ENCODE peak calls at places on chromosomes 2 and 18, in ten cellular contexts. One of them, this sample, is unnamed.

GRCh38 chr18:13641551-13642439 is 84.6 kb downstream of the FAM210A start:
- DNase-seq in NCI-H345: no peak
- DNase-seq in ACHN: no peak
- DNase-seq in AG04449: no peak
- DNase-seq in NCI-H2171: no peak
- DNase-seq in CD4-positive, alpha-beta T cell: no peak
- DNase-seq in HT-29: no peak
- DNase-seq in transverse colon: no peak
- DNase-seq in right cardiac atrium: peak; percentile 75
- DNase-seq in T-cell: no peak
- DNase-seq in this sample: peak; percentile 23

GRCh38 chr2:207253946-207254345 is 88.2 kb upstream of the KLF7 start:
- DNase-seq in NCI-H345: no peak
- DNase-seq in ACHN: peak; percentile 37
- DNase-seq in AG04449: peak; percentile 92
- DNase-seq in NCI-H2171: no peak
- DNase-seq in CD4-positive, alpha-beta T cell: no peak
- DNase-seq in HT-29: no peak
- DNase-seq in transverse colon: no peak
- DNase-seq in right cardiac atrium: no peak
- DNase-seq in T-cell: no peak
- DNase-seq in this sample: no peak

GRCh38 chr18:10927290-10927979 is 221.9 kb downstream of the PIEZO2 start:
- DNase-seq in NCI-H345: no peak
- DNase-seq in ACHN: no peak
- DNase-seq in AG04449: no peak
- DNase-seq in NCI-H2171: no peak
- DNase-seq in CD4-positive, alpha-beta T cell: no peak
- DNase-seq in HT-29: no peak
- DNase-seq in transverse colon: no peak
- DNase-seq in right cardiac atrium: peak; percentile 31
- DNase-seq in T-cell: no peak
- DNase-seq in this sample: peak; percentile 18

GRCh38 chr2:233926806-233927205 is 9.6 kb downstream of the TRPM8 start:
- DNase-seq in NCI-H345: no peak
- DNase-seq in ACHN: no peak
- DNase-seq in AG04449: no peak
- DNase-seq in NCI-H2171: no peak
- DNase-seq in CD4-positive, alpha-beta T cell: no peak
- DNase-seq in HT-29: no peak
- DNase-seq in transverse colon: no peak
- DNase-seq in right cardiac atrium: no peak
- DNase-seq in T-cell: no peak
- DNase-seq in this sample: no peak

GRCh38 chr18:23357992-23358594 is 95.0 kb upstream of the RIOK3 start:
- DNase-seq in NCI-H345: no peak
- DNase-seq in ACHN: no peak
- DNase-seq in AG04449: no peak
- DNase-seq in NCI-H2171: no peak
- DNase-seq in CD4-positive, alpha-beta T cell: no peak
- DNase-seq in HT-29: no peak
- DNase-seq in transverse colon: peak; percentile 22
- DNase-seq in right cardiac atrium: peak; percentile 80
- DNase-seq in T-cell: no peak
- DNase-seq in this sample: peak; percentile 59

GRCh38 chr18:46387426-46388131 is 269.4 kb downstream of the LOXHD1 start:
- DNase-seq in NCI-H345: no peak
- DNase-seq in ACHN: peak; percentile 77
- DNase-seq in AG04449: no peak
- DNase-seq in NCI-H2171: no peak
- DNase-seq in CD4-positive, alpha-beta T cell: no peak
- DNase-seq in HT-29: no peak
- DNase-seq in transverse colon: no peak
- DNase-seq in right cardiac atrium: no peak
- DNase-seq in T-cell: no peak
- DNase-seq in this sample: no peak

GRCh38 chr2:217837001-217837491 is 165.7 kb downstream of the TNS1 start:
- DNase-seq in NCI-H345: peak; percentile 41
- DNase-seq in ACHN: no peak
- DNase-seq in AG04449: no peak
- DNase-seq in NCI-H2171: no peak
- DNase-seq in CD4-positive, alpha-beta T cell: no peak
- DNase-seq in HT-29: peak; percentile 60
- DNase-seq in transverse colon: peak; percentile 71
- DNase-seq in right cardiac atrium: peak; percentile 89
- DNase-seq in T-cell: no peak
- DNase-seq in this sample: peak; percentile 39

GRCh38 chr2:171688129-171688465 is 828 bp downstream of the DYNC1I2 start:
- DNase-seq in NCI-H345: peak; percentile 25
- DNase-seq in ACHN: no peak
- DNase-seq in AG04449: no peak
- DNase-seq in NCI-H2171: no peak
- DNase-seq in CD4-positive, alpha-beta T cell: no peak
- DNase-seq in HT-29: peak; percentile 28
- DNase-seq in transverse colon: no peak
- DNase-seq in right cardiac atrium: no peak
- DNase-seq in T-cell: no peak
- DNase-seq in this sample: no peak

GRCh38 chr18:47531759-47532158 is 280.3 kb upstream of the SKOR2 start:
- DNase-seq in NCI-H345: no peak
- DNase-seq in ACHN: no peak
- DNase-seq in AG04449: no peak
- DNase-seq in NCI-H2171: no peak
- DNase-seq in CD4-positive, alpha-beta T cell: no peak
- DNase-seq in HT-29: no peak
- DNase-seq in transverse colon: no peak
- DNase-seq in right cardiac atrium: no peak
- DNase-seq in T-cell: no peak
- DNase-seq in this sample: no peak

GRCh38 chr18:32549248-32549842 is 78.7 kb upstream of the GAREM1 start:
- DNase-seq in NCI-H345: peak; percentile 70
- DNase-seq in ACHN: peak; percentile 35
- DNase-seq in AG04449: no peak
- DNase-seq in NCI-H2171: peak; percentile 68
- DNase-seq in CD4-positive, alpha-beta T cell: peak; percentile 25
- DNase-seq in HT-29: peak; percentile 68
- DNase-seq in transverse colon: peak; percentile 65
- DNase-seq in right cardiac atrium: peak; percentile 20
- DNase-seq in T-cell: peak; percentile 36
- DNase-seq in this sample: peak; percentile 65

GRCh38 chr2:64329848-64330247 is 124.1 kb upstream of the LGALSL start:
- DNase-seq in NCI-H345: no peak
- DNase-seq in ACHN: no peak
- DNase-seq in AG04449: no peak
- DNase-seq in NCI-H2171: no peak
- DNase-seq in CD4-positive, alpha-beta T cell: no peak
- DNase-seq in HT-29: peak; percentile 92
- DNase-seq in transverse colon: peak; percentile 70
- DNase-seq in right cardiac atrium: peak; percentile 55
- DNase-seq in T-cell: no peak
- DNase-seq in this sample: no peak

GRCh38 chr2:202671317-202672035 is 36.7 kb downstream of the FAM117B start:
- DNase-seq in NCI-H345: no peak
- DNase-seq in ACHN: no peak
- DNase-seq in AG04449: no peak
- DNase-seq in NCI-H2171: no peak
- DNase-seq in CD4-positive, alpha-beta T cell: no peak
- DNase-seq in HT-29: no peak
- DNase-seq in transverse colon: no peak
- DNase-seq in right cardiac atrium: no peak
- DNase-seq in T-cell: no peak
- DNase-seq in this sample: peak; percentile 25

GRCh38 chr2:226234187-226234586 is 565.4 kb downstream of the IRS1 start:
- DNase-seq in NCI-H345: no peak
- DNase-seq in ACHN: no peak
- DNase-seq in AG04449: no peak
- DNase-seq in NCI-H2171: no peak
- DNase-seq in CD4-positive, alpha-beta T cell: no peak
- DNase-seq in HT-29: no peak
- DNase-seq in transverse colon: no peak
- DNase-seq in right cardiac atrium: no peak
- DNase-seq in T-cell: no peak
- DNase-seq in this sample: no peak

GRCh38 chr18:54961868-54962267 is 2.6 kb upstream of the CCDC68 start:
- DNase-seq in NCI-H345: no peak
- DNase-seq in ACHN: no peak
- DNase-seq in AG04449: no peak
- DNase-seq in NCI-H2171: no peak
- DNase-seq in CD4-positive, alpha-beta T cell: no peak
- DNase-seq in HT-29: no peak
- DNase-seq in transverse colon: no peak
- DNase-seq in right cardiac atrium: no peak
- DNase-seq in T-cell: no peak
- DNase-seq in this sample: no peak

GRCh38 chr18:54924948-54925347 is 34.3 kb downstream of the CCDC68 start:
- DNase-seq in NCI-H345: no peak
- DNase-seq in ACHN: no peak
- DNase-seq in AG04449: no peak
- DNase-seq in NCI-H2171: no peak
- DNase-seq in CD4-positive, alpha-beta T cell: no peak
- DNase-seq in HT-29: no peak
- DNase-seq in transverse colon: no peak
- DNase-seq in right cardiac atrium: no peak
- DNase-seq in T-cell: no peak
- DNase-seq in this sample: no peak

GRCh38 chr2:43542285-43542933 is 53.4 kb downstream of the THADA start:
- DNase-seq in NCI-H345: peak; percentile 37
- DNase-seq in ACHN: peak; percentile 63
- DNase-seq in AG04449: no peak
- DNase-seq in NCI-H2171: peak; percentile 6
- DNase-seq in CD4-positive, alpha-beta T cell: no peak
- DNase-seq in HT-29: peak; percentile 65
- DNase-seq in transverse colon: no peak
- DNase-seq in right cardiac atrium: no peak
- DNase-seq in T-cell: no peak
- DNase-seq in this sample: no peak

This sample was measured in testis.